ENCODE peak calls at places on chromosomes 2 and 18, in five cellular contexts. One of them, this sample, is unnamed.

GRCh38 chr2:22683911-22684310 is 701.1 kb upstream of the KLHL29 start:
- DNase-seq in OCI-LY7: no peak
- DNase-seq in lower lobe of right lung: no peak
- DNase-seq in hepatocyte: no peak
- DNase-seq in psoas muscle: no peak
- DNase-seq in this sample: no peak

GRCh38 chr2:16104345-16105177 is 164.2 kb downstream of the MYCN start:
- DNase-seq in OCI-LY7: no peak
- DNase-seq in lower lobe of right lung: no peak
- DNase-seq in hepatocyte: peak
- DNase-seq in psoas muscle: no peak
- DNase-seq in this sample: no peak

GRCh38 chr2:10783421-10783820 is 29.2 kb downstream of the PDIA6 start:
- DNase-seq in OCI-LY7: no peak
- DNase-seq in lower lobe of right lung: no peak
- DNase-seq in hepatocyte: no peak
- DNase-seq in psoas muscle: no peak
- DNase-seq in this sample: peak

GRCh38 chr18:50053142-50053541 is 141.8 kb downstream of the MYO5B start:
- DNase-seq in OCI-LY7: no peak
- DNase-seq in lower lobe of right lung: no peak
- DNase-seq in hepatocyte: no peak
- DNase-seq in psoas muscle: no peak
- DNase-seq in this sample: no peak

GRCh38 chr2:223586261-223586660 is 15.9 kb downstream of the SCG2 start:
- DNase-seq in OCI-LY7: no peak
- DNase-seq in lower lobe of right lung: no peak
- DNase-seq in hepatocyte: no peak
- DNase-seq in psoas muscle: no peak
- DNase-seq in this sample: no peak

GRCh38 chr18:61820842-61821241 is 72.0 kb downstream of the RNF152 start:
- DNase-seq in OCI-LY7: no peak
- DNase-seq in lower lobe of right lung: no peak
- DNase-seq in hepatocyte: no peak
- DNase-seq in psoas muscle: no peak
- DNase-seq in this sample: no peak

GRCh38 chr2:74824675-74825074 is 9.3 kb upstream of the HK2 start:
- DNase-seq in OCI-LY7: no peak
- DNase-seq in lower lobe of right lung: no peak
- DNase-seq in hepatocyte: no peak
- DNase-seq in psoas muscle: no peak
- DNase-seq in this sample: no peak

GRCh38 chr2:6877402-6878305 is at the start of gene RSAD2:
- DNase-seq in OCI-LY7: no peak
- DNase-seq in lower lobe of right lung: peak
- DNase-seq in hepatocyte: peak
- DNase-seq in psoas muscle: no peak
- DNase-seq in this sample: peak

GRCh38 chr2:104118889-104119288 is 735.0 kb upstream of the POU3F3 start:
- DNase-seq in OCI-LY7: no peak
- DNase-seq in lower lobe of right lung: no peak
- DNase-seq in hepatocyte: no peak
- DNase-seq in psoas muscle: no peak
- DNase-seq in this sample: no peak

GRCh38 chr2:100621371-100621910 is 58.6 kb downstream of the PDCL3 start:
- DNase-seq in OCI-LY7: no peak
- DNase-seq in lower lobe of right lung: no peak
- DNase-seq in hepatocyte: no peak
- DNase-seq in psoas muscle: no peak
- DNase-seq in this sample: no peak

GRCh38 chr18:36579311-36579710 is 249.5 kb downstream of the TPGS2 start:
- DNase-seq in OCI-LY7: no peak
- DNase-seq in lower lobe of right lung: no peak
- DNase-seq in hepatocyte: no peak
- DNase-seq in psoas muscle: no peak
- DNase-seq in this sample: no peak

GRCh38 chr2:203413796-203414195 is 85.6 kb downstream of the ABI2 start:
- DNase-seq in OCI-LY7: no peak
- DNase-seq in lower lobe of right lung: no peak
- DNase-seq in hepatocyte: no peak
- DNase-seq in psoas muscle: no peak
- DNase-seq in this sample: no peak

DNA sequence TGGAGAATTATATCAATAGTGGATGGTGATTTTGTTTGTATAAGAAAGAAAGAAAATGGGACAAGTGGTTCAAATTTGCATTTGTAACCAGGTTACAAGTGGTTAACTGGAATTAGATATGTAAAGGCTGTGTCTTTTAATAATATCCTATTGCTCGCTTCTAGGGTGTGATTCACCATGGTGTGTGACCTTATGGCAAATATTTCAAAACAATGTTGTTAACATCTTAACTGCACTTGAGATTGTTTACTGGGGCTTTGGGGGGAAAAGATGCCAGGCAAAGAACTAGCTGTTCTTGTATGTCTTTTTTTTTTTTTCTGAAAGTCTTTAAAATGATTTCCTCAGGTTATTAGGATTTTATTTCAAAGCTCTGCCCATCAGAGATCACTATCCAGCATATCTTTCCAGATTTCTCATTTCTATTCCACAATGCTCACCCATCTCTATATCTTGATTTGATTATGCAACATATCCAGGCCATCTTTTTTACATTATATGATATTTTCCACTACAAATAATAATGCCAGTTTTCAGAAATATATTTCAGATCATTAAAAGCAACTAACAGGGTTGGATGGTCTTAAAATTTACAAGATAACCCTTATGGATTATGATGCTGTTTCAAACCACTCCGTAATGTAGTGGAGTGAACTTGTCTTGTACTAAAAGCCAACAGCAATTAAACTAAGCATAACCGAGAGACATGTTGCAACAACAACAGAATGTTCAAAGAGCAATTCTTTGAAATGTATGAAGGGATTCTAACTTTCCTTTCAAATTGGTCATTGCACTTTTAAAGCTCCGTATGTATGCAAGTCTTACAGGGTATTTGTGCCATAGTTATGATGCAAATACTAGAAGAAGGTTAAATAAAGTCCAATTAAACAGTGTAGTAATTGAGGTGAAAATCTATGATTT is 341.5 kb upstream of the ETAA1 start:
- DNase-seq in OCI-LY7: no peak
- DNase-seq in lower lobe of right lung: no peak
- DNase-seq in hepatocyte: no peak
- DNase-seq in psoas muscle: no peak
- DNase-seq in this sample: no peak
- H3K27ac ChIP-seq in OCI-LY7: no peak
- H3K27ac ChIP-seq in lower lobe of right lung: no peak
- H3K27ac ChIP-seq in hepatocyte: peak
- H3K27ac ChIP-seq in psoas muscle: no peak
- H3K27ac ChIP-seq in this sample: no peak

GRCh38 chr2:73037947-73038585 is 33.4 kb downstream of the SFXN5 start:
- DNase-seq in OCI-LY7: no peak
- DNase-seq in lower lobe of right lung: no peak
- DNase-seq in hepatocyte: no peak
- DNase-seq in psoas muscle: no peak
- DNase-seq in this sample: no peak

GRCh38 chr2:73033766-73034381 is 37.6 kb downstream of the SFXN5 start:
- DNase-seq in OCI-LY7: no peak
- DNase-seq in lower lobe of right lung: no peak
- DNase-seq in hepatocyte: no peak
- DNase-seq in psoas muscle: no peak
- DNase-seq in this sample: no peak

GRCh38 chr2:73036779-73037165 is 34.7 kb downstream of the SFXN5 start:
- DNase-seq in OCI-LY7: no peak
- DNase-seq in lower lobe of right lung: no peak
- DNase-seq in hepatocyte: no peak
- DNase-seq in psoas muscle: no peak
- DNase-seq in this sample: no peak

GRCh38 chr2:73034661-73035374 is 36.7 kb downstream of the SFXN5 start:
- DNase-seq in OCI-LY7: no peak
- DNase-seq in lower lobe of right lung: no peak
- DNase-seq in hepatocyte: no peak
- DNase-seq in psoas muscle: no peak
- DNase-seq in this sample: no peak

GRCh38 chr2:73035899-73036778 is 35.4 kb downstream of the SFXN5 start:
- DNase-seq in OCI-LY7: peak
- DNase-seq in lower lobe of right lung: no peak
- DNase-seq in hepatocyte: no peak
- DNase-seq in psoas muscle: no peak
- DNase-seq in this sample: no peak
- TF ChIP-seq CTCF in OCI-LY7: peak
- TF ChIP-seq CTCF in lower lobe of right lung: no peak
- TF ChIP-seq CTCF in hepatocyte: no peak
- TF ChIP-seq CTCF in psoas muscle: no peak
- TF ChIP-seq CTCF in this sample: no peak

GRCh38 chr2:68764041-68764780 is 29.6 kb downstream of the ARHGAP25 start:
- DNase-seq in OCI-LY7: no peak
- DNase-seq in lower lobe of right lung: no peak
- DNase-seq in hepatocyte: no peak
- DNase-seq in psoas muscle: no peak
- DNase-seq in this sample: no peak
- H3K27ac ChIP-seq in OCI-LY7: peak
- H3K27ac ChIP-seq in lower lobe of right lung: peak
- H3K27ac ChIP-seq in hepatocyte: peak
- H3K27ac ChIP-seq in psoas muscle: no peak
- H3K27ac ChIP-seq in this sample: no peak

DNA sequence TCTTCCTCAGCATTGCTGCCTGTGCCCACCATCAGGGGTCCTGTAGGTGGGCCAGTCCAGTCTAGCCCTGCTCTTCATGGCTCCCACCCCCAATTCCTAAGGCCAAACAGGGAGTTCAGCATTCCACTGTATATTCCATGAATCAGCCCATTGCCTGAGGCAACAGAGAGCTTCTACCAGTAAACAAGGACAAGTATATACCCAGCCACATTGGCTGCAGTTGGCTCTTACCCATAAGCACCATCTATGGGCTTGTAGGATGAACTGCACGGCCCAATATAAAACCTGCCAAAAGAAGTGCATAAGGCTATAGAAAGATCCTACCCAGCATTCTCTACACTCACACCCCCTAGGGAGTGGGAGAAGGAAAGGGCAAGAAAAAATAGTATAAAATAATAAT is 95.1 kb upstream of the SALL3 start:
- DNase-seq in OCI-LY7: peak
- DNase-seq in lower lobe of right lung: no peak
- DNase-seq in hepatocyte: no peak
- DNase-seq in psoas muscle: no peak
- DNase-seq in this sample: no peak
- TF ChIP-seq CTCF in OCI-LY7: peak
- TF ChIP-seq CTCF in lower lobe of right lung: no peak
- TF ChIP-seq CTCF in hepatocyte: no peak
- TF ChIP-seq CTCF in psoas muscle: no peak
- TF ChIP-seq CTCF in this sample: no peak

DNA sequence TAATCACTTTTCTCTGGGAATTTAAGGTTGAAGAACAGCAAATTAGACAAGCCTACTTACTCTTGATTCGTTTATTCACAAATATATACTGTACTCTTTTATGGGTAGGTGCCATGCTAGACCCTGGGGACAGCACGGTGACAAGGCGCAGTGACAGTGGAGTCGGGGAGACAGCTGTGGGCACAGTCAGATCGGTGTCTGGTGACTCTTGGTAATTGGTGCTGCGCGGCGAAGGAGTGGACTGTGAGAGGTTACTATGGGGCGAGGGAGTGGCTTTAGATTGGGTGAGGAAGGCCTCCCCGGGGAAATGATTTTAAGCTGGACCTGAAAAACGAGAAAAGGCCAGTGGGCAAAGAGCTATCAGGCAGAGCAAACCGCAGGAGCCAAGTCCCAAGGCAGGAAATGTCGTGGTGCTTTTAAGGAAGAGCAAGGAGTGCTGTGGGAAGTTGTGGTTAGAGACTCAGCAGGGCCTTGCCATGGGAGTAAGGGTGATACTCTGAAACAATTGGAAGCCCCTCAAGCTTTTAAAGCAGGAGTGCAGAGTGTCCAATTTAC is 36.3 kb upstream of the TXNDC2 start:
- DNase-seq in OCI-LY7: no peak
- DNase-seq in lower lobe of right lung: peak
- DNase-seq in hepatocyte: no peak
- DNase-seq in psoas muscle: peak
- DNase-seq in this sample: no peak
- H3K27ac ChIP-seq in OCI-LY7: no peak
- H3K27ac ChIP-seq in lower lobe of right lung: peak
- H3K27ac ChIP-seq in hepatocyte: no peak
- H3K27ac ChIP-seq in psoas muscle: peak
- H3K27ac ChIP-seq in this sample: no peak

GRCh38 chr18:56645415-56646016 is 5.6 kb upstream of the WDR7 start:
- DNase-seq in OCI-LY7: peak
- DNase-seq in lower lobe of right lung: no peak
- DNase-seq in hepatocyte: peak
- DNase-seq in psoas muscle: no peak
- DNase-seq in this sample: no peak
- TF ChIP-seq CTCF in OCI-LY7: peak
- TF ChIP-seq CTCF in lower lobe of right lung: peak
- TF ChIP-seq CTCF in hepatocyte: peak
- TF ChIP-seq CTCF in psoas muscle: peak
- TF ChIP-seq CTCF in this sample: peak

DNA sequence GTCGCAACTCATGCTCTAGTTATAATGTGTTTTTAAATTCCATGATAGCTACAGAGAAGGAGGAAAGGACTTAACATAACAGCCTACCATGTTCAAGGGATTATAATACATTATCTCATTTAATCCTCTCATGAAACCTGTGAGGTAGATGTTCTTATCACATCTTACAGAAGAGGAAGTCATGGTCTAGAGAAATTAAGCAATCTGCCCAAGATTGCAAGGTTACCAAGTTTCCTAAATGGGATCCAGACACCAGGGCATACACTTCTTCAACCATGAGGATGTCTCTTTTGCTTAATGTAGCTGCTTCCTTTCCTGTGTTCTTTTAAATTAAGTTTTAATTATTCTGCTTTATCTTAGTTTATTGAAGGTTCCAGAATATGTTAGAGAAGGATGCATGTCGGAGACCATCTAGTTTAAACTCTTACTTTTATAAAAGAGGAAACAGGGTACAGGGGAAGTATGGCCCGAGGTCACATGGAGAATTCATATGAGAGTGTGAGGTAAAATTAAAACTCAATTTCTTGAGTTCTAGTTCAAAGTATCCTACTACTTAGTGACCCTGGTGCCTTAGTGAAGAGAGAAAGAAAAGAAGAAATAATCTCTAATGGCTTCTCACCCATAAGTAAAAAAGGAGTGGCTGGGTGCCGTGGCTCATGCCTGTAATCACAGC is 3.6 kb upstream of the IL1A start:
- DNase-seq in OCI-LY7: no peak
- DNase-seq in lower lobe of right lung: no peak
- DNase-seq in hepatocyte: no peak
- DNase-seq in psoas muscle: no peak
- DNase-seq in this sample: no peak
- H3K27ac ChIP-seq in OCI-LY7: no peak
- H3K27ac ChIP-seq in lower lobe of right lung: no peak
- H3K27ac ChIP-seq in hepatocyte: no peak
- H3K27ac ChIP-seq in psoas muscle: no peak
- H3K27ac ChIP-seq in this sample: no peak